ENCODE peak calls at places on chromosomes 16 and 17, in five cellular contexts. One of them, this sample, is unnamed.

GRCh38 chr16:63461248-63461841 is 1425.1 kb upstream of the CDH8 start:
- DNase-seq in K562: no peak
- DNase-seq in GM12892: no peak
- DNase-seq in SK-N-SH: peak; percentile 18
- DNase-seq in HepG2: peak; percentile 25
- DNase-seq in this sample: no peak

GRCh38 chr17:75288784-75289121 is 480 bp downstream of the SLC25A19 start:
- DNase-seq in HepG2: peak; percentile 69
- DNase-seq in SK-N-SH: no peak
- DNase-seq in GM12892: no peak
- DNase-seq in K562: peak; percentile 55
- DNase-seq in this sample: no peak

GRCh38 chr17:2403044-2403443 is 2.2 kb upstream of the MNT start:
- DNase-seq in HepG2: no peak
- DNase-seq in GM12892: no peak
- DNase-seq in SK-N-SH: no peak
- DNase-seq in K562: no peak
- DNase-seq in this sample: no peak

GRCh38 chr17:49227436-49228261 is 2.9 kb downstream of the PHOSPHO1 start:
- DNase-seq in GM12892: peak; percentile 62
- DNase-seq in K562: peak; percentile 82
- DNase-seq in SK-N-SH: peak; percentile 87
- DNase-seq in HepG2: peak; percentile 69
- DNase-seq in this sample: peak; percentile 54

GRCh38 chr16:65118866-65119265 is 3.0 kb downstream of the CDH11 start:
- DNase-seq in GM12892: no peak
- DNase-seq in SK-N-SH: no peak
- DNase-seq in K562: no peak
- DNase-seq in HepG2: no peak
- DNase-seq in this sample: no peak

GRCh38 chr16:4846503-4846900 is 586 bp downstream of the GLYR1 start:
- DNase-seq in K562: peak; percentile 22
- DNase-seq in GM12892: peak; percentile 39
- DNase-seq in SK-N-SH: peak; percentile 42
- DNase-seq in HepG2: peak; percentile 35
- DNase-seq in this sample: peak; percentile 25

GRCh38 chr16:76756951-76757350 is 434.0 kb upstream of the MON1B start:
- DNase-seq in K562: no peak
- DNase-seq in HepG2: no peak
- DNase-seq in SK-N-SH: no peak
- DNase-seq in GM12892: no peak
- DNase-seq in this sample: no peak

GRCh38 chr16:22671301-22672076 is 142.5 kb upstream of the HS3ST2 start:
- DNase-seq in HepG2: no peak
- DNase-seq in GM12892: no peak
- DNase-seq in SK-N-SH: no peak
- DNase-seq in K562: no peak
- DNase-seq in this sample: no peak

GRCh38 chr16:78675312-78675711 is 575.9 kb downstream of the WWOX start:
- DNase-seq in HepG2: peak; percentile 7
- DNase-seq in GM12892: no peak
- DNase-seq in K562: no peak
- DNase-seq in SK-N-SH: no peak
- DNase-seq in this sample: no peak

GRCh38 chr17:4706121-4706520 is 2.2 kb upstream of the PELP1 start:
- DNase-seq in HepG2: no peak
- DNase-seq in GM12892: no peak
- DNase-seq in K562: no peak
- DNase-seq in SK-N-SH: no peak
- DNase-seq in this sample: no peak

GRCh38 chr16:5678371-5678770 is 580.8 kb upstream of the EEF2KMT start:
- DNase-seq in SK-N-SH: no peak
- DNase-seq in HepG2: no peak
- DNase-seq in GM12892: no peak
- DNase-seq in K562: peak; percentile 15
- DNase-seq in this sample: no peak

GRCh38 chr16:70432800-70433455 is 6.0 kb downstream of the ST3GAL2 start:
- DNase-seq in GM12892: no peak
- DNase-seq in K562: no peak
- DNase-seq in HepG2: no peak
- DNase-seq in SK-N-SH: peak; percentile 38
- DNase-seq in this sample: no peak

GRCh38 chr16:66007717-66008116 is 358.8 kb upstream of the CDH5 start:
- DNase-seq in SK-N-SH: no peak
- DNase-seq in HepG2: no peak
- DNase-seq in GM12892: no peak
- DNase-seq in K562: no peak
- DNase-seq in this sample: no peak

GRCh38 chr16:3909791-3910583 is 29.5 kb upstream of the CREBBP start:
- DNase-seq in K562: no peak
- DNase-seq in SK-N-SH: no peak
- DNase-seq in GM12892: no peak
- DNase-seq in HepG2: no peak
- DNase-seq in this sample: no peak

GRCh38 chr16:9123871-9124270 is 32.4 kb downstream of the HAPSTR1 start:
- DNase-seq in K562: no peak
- DNase-seq in GM12892: no peak
- DNase-seq in HepG2: no peak
- DNase-seq in SK-N-SH: no peak
- DNase-seq in this sample: no peak

GRCh38 chr16:56119138-56119537 is 72.2 kb upstream of the GNAO1 start:
- DNase-seq in GM12892: no peak
- DNase-seq in SK-N-SH: no peak
- DNase-seq in HepG2: no peak
- DNase-seq in K562: no peak
- DNase-seq in this sample: no peak

GRCh38 chr17:28715217-28715616 is 2.5 kb downstream of the RAB34 start:
- DNase-seq in SK-N-SH: no peak
- DNase-seq in K562: no peak
- DNase-seq in GM12892: no peak
- DNase-seq in HepG2: no peak
- DNase-seq in this sample: no peak

GRCh38 chr16:7137560-7138330 is 194.9 kb upstream of the RBFOX1 start:
- DNase-seq in GM12892: no peak
- DNase-seq in K562: no peak
- DNase-seq in SK-N-SH: no peak
- DNase-seq in HepG2: peak; percentile 49
- DNase-seq in this sample: no peak

GRCh38 chr17:75684924-75685323 is 17.8 kb downstream of the SAP30BP start:
- DNase-seq in K562: no peak
- DNase-seq in HepG2: no peak
- DNase-seq in GM12892: no peak
- DNase-seq in SK-N-SH: no peak
- DNase-seq in this sample: no peak

GRCh38 chr17:10337136-10337535 is 35.7 kb downstream of the MYH13 start:
- DNase-seq in HepG2: no peak
- DNase-seq in GM12892: no peak
- DNase-seq in SK-N-SH: no peak
- DNase-seq in K562: no peak
- DNase-seq in this sample: no peak

GRCh38 chr17:82649501-82650261 is 1.4 kb upstream of the WDR45B start:
- DNase-seq in GM12892: no peak
- DNase-seq in HepG2: no peak
- DNase-seq in SK-N-SH: no peak
- DNase-seq in K562: no peak
- DNase-seq in this sample: no peak

GRCh38 chr17:66737524-66737923 is 97.4 kb upstream of the CACNG5 start:
- DNase-seq in K562: no peak
- DNase-seq in HepG2: no peak
- DNase-seq in SK-N-SH: no peak
- DNase-seq in GM12892: no peak
- DNase-seq in this sample: no peak

GRCh38 chr16:82454152-82454551 is 172.6 kb upstream of the CDH13 start:
- DNase-seq in K562: no peak
- DNase-seq in SK-N-SH: no peak
- DNase-seq in GM12892: no peak
- DNase-seq in HepG2: no peak
- DNase-seq in this sample: no peak

GRCh38 chr16:30040221-30040620 is 9.2 kb upstream of the TLCD3B start:
- DNase-seq in SK-N-SH: no peak
- DNase-seq in HepG2: no peak
- DNase-seq in K562: no peak
- DNase-seq in GM12892: no peak
- DNase-seq in this sample: no peak

GRCh38 chr17:35545150-35545549 is 7.7 kb upstream of the SLFN12L start:
- DNase-seq in SK-N-SH: no peak
- DNase-seq in GM12892: no peak
- DNase-seq in K562: no peak
- DNase-seq in HepG2: no peak
- DNase-seq in this sample: no peak

GRCh38 chr16:73037331-73037745 is 10.6 kb downstream of the ZFHX3 start:
- DNase-seq in HepG2: no peak
- DNase-seq in GM12892: no peak
- DNase-seq in K562: peak; percentile 19
- DNase-seq in SK-N-SH: peak; percentile 61
- DNase-seq in this sample: no peak

GRCh38 chr16:75225678-75226515 is 7.1 kb downstream of the CTRB1 start:
- DNase-seq in HepG2: no peak
- DNase-seq in SK-N-SH: no peak
- DNase-seq in GM12892: no peak
- DNase-seq in K562: no peak
- DNase-seq in this sample: no peak

GRCh38 chr17:80253631-80254395 is 6.8 kb upstream of the RNF213 start:
- DNase-seq in SK-N-SH: peak; percentile 17
- DNase-seq in HepG2: no peak
- DNase-seq in GM12892: no peak
- DNase-seq in K562: no peak
- DNase-seq in this sample: no peak

GRCh38 chr16:46573008-46573833 is 48.0 kb downstream of the SHCBP1 start:
- DNase-seq in K562: peak; percentile 23
- DNase-seq in GM12892: no peak
- DNase-seq in HepG2: peak; percentile 32
- DNase-seq in SK-N-SH: no peak
- DNase-seq in this sample: no peak

GRCh38 chr16:23321206-23321875 is 19.2 kb downstream of the SCNN1B start:
- DNase-seq in HepG2: no peak
- DNase-seq in SK-N-SH: no peak
- DNase-seq in K562: no peak
- DNase-seq in GM12892: no peak
- DNase-seq in this sample: no peak

GRCh38 chr17:74977802-74978201 is 5.2 kb upstream of the HID1 start:
- DNase-seq in HepG2: no peak
- DNase-seq in GM12892: no peak
- DNase-seq in K562: no peak
- DNase-seq in SK-N-SH: no peak
- DNase-seq in this sample: no peak

GRCh38 chr16:16045311-16045710 is 95.9 kb downstream of the ABCC1 start:
- DNase-seq in K562: no peak
- DNase-seq in SK-N-SH: no peak
- DNase-seq in HepG2: no peak
- DNase-seq in GM12892: no peak
- DNase-seq in this sample: no peak

GRCh38 chr16:54633943-54634362 is 296.7 kb upstream of the IRX5 start:
- DNase-seq in HepG2: peak; percentile 14
- DNase-seq in K562: peak; percentile 49
- DNase-seq in SK-N-SH: no peak
- DNase-seq in GM12892: no peak
- DNase-seq in this sample: no peak

DNA sequence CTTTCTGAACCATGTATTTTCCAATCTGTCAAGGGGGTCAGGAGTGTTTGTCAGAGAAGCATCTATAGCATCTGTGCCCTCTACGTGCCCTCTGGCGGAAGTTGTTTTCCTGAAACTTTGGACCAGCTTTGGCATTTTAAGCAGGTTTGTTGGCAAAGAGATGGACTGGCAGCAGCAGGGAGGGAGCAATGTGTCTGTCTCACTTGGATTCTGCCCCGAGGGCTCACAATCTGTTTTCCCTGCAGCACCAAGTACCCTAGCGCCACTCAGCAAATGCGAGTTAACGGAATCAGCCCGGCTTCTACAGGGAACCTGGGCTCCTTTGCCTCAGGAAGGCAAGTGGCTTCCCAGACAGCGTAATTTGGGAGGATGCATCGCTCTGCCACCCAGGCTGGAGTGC is 17.4 kb downstream of the DUSP14 start:
- DNase-seq in SK-N-SH: peak; percentile 32
- DNase-seq in GM12892: no peak
- DNase-seq in K562: no peak
- DNase-seq in HepG2: no peak
- DNase-seq in this sample: no peak
- TF ChIP-seq TAF1 in SK-N-SH: no peak
- TF ChIP-seq TAF1 in GM12892: no peak
- TF ChIP-seq TAF1 in K562: no peak
- TF ChIP-seq TAF1 in HepG2: no peak
- TF ChIP-seq TAF1 in this sample: no peak

GRCh38 chr17:72120878-72121163 is at the start of gene SOX9:
- DNase-seq in SK-N-SH: peak; percentile 95
- DNase-seq in K562: no peak
- DNase-seq in HepG2: peak; percentile 98
- DNase-seq in GM12892: peak; percentile 76
- DNase-seq in this sample: peak; percentile 76
- TF ChIP-seq TAF1 in SK-N-SH: peak; percentile 95
- TF ChIP-seq TAF1 in K562: no peak
- TF ChIP-seq TAF1 in HepG2: peak; percentile 86
- TF ChIP-seq TAF1 in GM12892: no peak
- TF ChIP-seq TAF1 in this sample: peak; percentile 51

GRCh38 chr16:35691057-35691456 is 2231.6 kb downstream of the TP53TG3F start:
- DNase-seq in SK-N-SH: no peak
- DNase-seq in HepG2: no peak
- DNase-seq in GM12892: no peak
- DNase-seq in K562: no peak
- DNase-seq in this sample: no peak

GRCh38 chr16:35689764-35690163 is 2230.4 kb downstream of the TP53TG3F start:
- DNase-seq in GM12892: no peak
- DNase-seq in K562: no peak
- DNase-seq in SK-N-SH: no peak
- DNase-seq in HepG2: no peak
- DNase-seq in this sample: no peak

GRCh38 chr16:35692824-35693223 is 2233.4 kb downstream of the TP53TG3F start:
- DNase-seq in K562: no peak
- DNase-seq in SK-N-SH: no peak
- DNase-seq in GM12892: no peak
- DNase-seq in HepG2: no peak
- DNase-seq in this sample: no peak

GRCh38 chr16:35687781-35688180 is 2228.4 kb downstream of the TP53TG3F start:
- DNase-seq in SK-N-SH: no peak
- DNase-seq in K562: no peak
- DNase-seq in GM12892: no peak
- DNase-seq in HepG2: no peak
- DNase-seq in this sample: no peak

DNA sequence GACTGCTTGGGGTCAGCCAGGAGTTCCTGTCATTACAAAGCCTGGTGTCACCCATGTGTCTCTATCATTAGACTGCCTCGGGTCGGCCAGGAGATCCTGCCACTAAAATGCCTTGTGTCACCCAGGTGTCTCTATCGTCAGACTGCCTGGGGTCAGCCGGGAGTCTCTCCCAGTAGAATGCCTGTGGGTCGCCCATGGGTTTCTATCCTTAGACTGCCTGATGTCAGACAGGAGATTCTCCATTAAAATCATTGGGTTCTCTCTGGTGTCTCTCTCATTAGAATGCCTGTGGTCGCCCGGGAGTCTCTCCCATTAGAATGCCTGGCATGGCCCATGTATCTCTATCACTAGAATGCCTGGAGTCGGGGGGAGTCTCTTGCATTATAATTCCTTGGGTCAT is 2231.0 kb downstream of the TP53TG3F start:
- DNase-seq in HepG2: no peak
- DNase-seq in GM12892: no peak
- DNase-seq in SK-N-SH: no peak
- DNase-seq in K562: no peak
- DNase-seq in this sample: no peak
- TF ChIP-seq TAF1 in HepG2: no peak
- TF ChIP-seq TAF1 in GM12892: no peak
- TF ChIP-seq TAF1 in SK-N-SH: no peak
- TF ChIP-seq TAF1 in K562: no peak
- TF ChIP-seq TAF1 in this sample: no peak

GRCh38 chr16:799948-800833 is at the start of gene GNG13:
- DNase-seq in SK-N-SH: peak; percentile 74
- DNase-seq in K562: peak; percentile 52
- DNase-seq in GM12892: no peak
- DNase-seq in HepG2: no peak
- DNase-seq in this sample: no peak
- TF ChIP-seq TAF1 in SK-N-SH: no peak
- TF ChIP-seq TAF1 in K562: no peak
- TF ChIP-seq TAF1 in GM12892: no peak
- TF ChIP-seq TAF1 in HepG2: no peak
- TF ChIP-seq TAF1 in this sample: no peak